ENCODE peak calls at places on chromosomes 16 and 17, in seven cellular contexts. One of them, this sample, is unnamed.

GRCh38 chr17:40150215-40150614 is 9.9 kb downstream of the CASC3 start:
- DNase-seq in endothelial cell: no peak
- DNase-seq in RWPE1: no peak
- DNase-seq in AG10803: peak
- DNase-seq in lung: no peak
- DNase-seq in mammary epithelial cell: no peak
- DNase-seq in type B pancreatic cell: no peak
- DNase-seq in this sample: no peak

GRCh38 chr17:66355510-66355909 is 53.1 kb downstream of the PRKCA start:
- DNase-seq in AG10803: no peak
- DNase-seq in RWPE1: no peak
- DNase-seq in mammary epithelial cell: no peak
- DNase-seq in type B pancreatic cell: no peak
- DNase-seq in lung: no peak
- DNase-seq in endothelial cell: no peak
- DNase-seq in this sample: no peak

GRCh38 chr16:72291531-72291981 is 119.6 kb upstream of the PMFBP1 start:
- DNase-seq in RWPE1: peak
- DNase-seq in lung: no peak
- DNase-seq in AG10803: peak
- DNase-seq in type B pancreatic cell: no peak
- DNase-seq in endothelial cell: no peak
- DNase-seq in mammary epithelial cell: peak
- DNase-seq in this sample: no peak

GRCh38 chr16:81012974-81013373 is 6.0 kb downstream of the CENPN start:
- DNase-seq in type B pancreatic cell: no peak
- DNase-seq in lung: no peak
- DNase-seq in mammary epithelial cell: no peak
- DNase-seq in AG10803: no peak
- DNase-seq in RWPE1: no peak
- DNase-seq in endothelial cell: no peak
- DNase-seq in this sample: no peak

GRCh38 chr17:27980035-27980434 is 62.4 kb upstream of the NLK start:
- DNase-seq in endothelial cell: no peak
- DNase-seq in mammary epithelial cell: peak
- DNase-seq in RWPE1: peak
- DNase-seq in AG10803: peak
- DNase-seq in type B pancreatic cell: no peak
- DNase-seq in lung: no peak
- DNase-seq in this sample: no peak

GRCh38 chr16:35210681-35211433 is 1751.4 kb downstream of the TP53TG3F start:
- DNase-seq in lung: no peak
- DNase-seq in type B pancreatic cell: no peak
- DNase-seq in endothelial cell: no peak
- DNase-seq in AG10803: no peak
- DNase-seq in mammary epithelial cell: no peak
- DNase-seq in RWPE1: no peak
- DNase-seq in this sample: no peak

GRCh38 chr17:28577466-28577824 is 750 bp upstream of the ALDOC start:
- DNase-seq in endothelial cell: no peak
- DNase-seq in AG10803: no peak
- DNase-seq in lung: no peak
- DNase-seq in mammary epithelial cell: no peak
- DNase-seq in RWPE1: peak
- DNase-seq in type B pancreatic cell: no peak
- DNase-seq in this sample: no peak

GRCh38 chr16:3144331-3144881 is 9.6 kb downstream of the ZNF213 start:
- DNase-seq in type B pancreatic cell: no peak
- DNase-seq in RWPE1: no peak
- DNase-seq in lung: no peak
- DNase-seq in AG10803: no peak
- DNase-seq in endothelial cell: no peak
- DNase-seq in mammary epithelial cell: no peak
- DNase-seq in this sample: no peak

GRCh38 chr17:61205931-61206330 is 193.7 kb upstream of the TBX2 start:
- DNase-seq in lung: no peak
- DNase-seq in RWPE1: no peak
- DNase-seq in type B pancreatic cell: no peak
- DNase-seq in AG10803: no peak
- DNase-seq in endothelial cell: no peak
- DNase-seq in mammary epithelial cell: no peak
- DNase-seq in this sample: no peak

GRCh38 chr16:21989141-21989540 is 11.8 kb downstream of the PDZD9 start:
- DNase-seq in AG10803: peak
- DNase-seq in type B pancreatic cell: no peak
- DNase-seq in endothelial cell: no peak
- DNase-seq in RWPE1: no peak
- DNase-seq in mammary epithelial cell: no peak
- DNase-seq in lung: no peak
- DNase-seq in this sample: no peak

GRCh38 chr16:50525716-50526115 is 22.5 kb upstream of the NKD1 start:
- DNase-seq in mammary epithelial cell: no peak
- DNase-seq in type B pancreatic cell: peak
- DNase-seq in lung: no peak
- DNase-seq in endothelial cell: no peak
- DNase-seq in AG10803: no peak
- DNase-seq in RWPE1: no peak
- DNase-seq in this sample: no peak

GRCh38 chr16:4270595-4270994 is 2.2 kb downstream of the TFAP4 start:
- DNase-seq in endothelial cell: no peak
- DNase-seq in type B pancreatic cell: no peak
- DNase-seq in AG10803: no peak
- DNase-seq in lung: no peak
- DNase-seq in mammary epithelial cell: no peak
- DNase-seq in RWPE1: no peak
- DNase-seq in this sample: peak
- TF ChIP-seq CTCF in endothelial cell: no peak
- TF ChIP-seq CTCF in type B pancreatic cell: no peak
- TF ChIP-seq CTCF in AG10803: no peak
- TF ChIP-seq CTCF in lung: no peak
- TF ChIP-seq CTCF in mammary epithelial cell: no peak
- TF ChIP-seq CTCF in RWPE1: no peak
- TF ChIP-seq CTCF in this sample: no peak

DNA sequence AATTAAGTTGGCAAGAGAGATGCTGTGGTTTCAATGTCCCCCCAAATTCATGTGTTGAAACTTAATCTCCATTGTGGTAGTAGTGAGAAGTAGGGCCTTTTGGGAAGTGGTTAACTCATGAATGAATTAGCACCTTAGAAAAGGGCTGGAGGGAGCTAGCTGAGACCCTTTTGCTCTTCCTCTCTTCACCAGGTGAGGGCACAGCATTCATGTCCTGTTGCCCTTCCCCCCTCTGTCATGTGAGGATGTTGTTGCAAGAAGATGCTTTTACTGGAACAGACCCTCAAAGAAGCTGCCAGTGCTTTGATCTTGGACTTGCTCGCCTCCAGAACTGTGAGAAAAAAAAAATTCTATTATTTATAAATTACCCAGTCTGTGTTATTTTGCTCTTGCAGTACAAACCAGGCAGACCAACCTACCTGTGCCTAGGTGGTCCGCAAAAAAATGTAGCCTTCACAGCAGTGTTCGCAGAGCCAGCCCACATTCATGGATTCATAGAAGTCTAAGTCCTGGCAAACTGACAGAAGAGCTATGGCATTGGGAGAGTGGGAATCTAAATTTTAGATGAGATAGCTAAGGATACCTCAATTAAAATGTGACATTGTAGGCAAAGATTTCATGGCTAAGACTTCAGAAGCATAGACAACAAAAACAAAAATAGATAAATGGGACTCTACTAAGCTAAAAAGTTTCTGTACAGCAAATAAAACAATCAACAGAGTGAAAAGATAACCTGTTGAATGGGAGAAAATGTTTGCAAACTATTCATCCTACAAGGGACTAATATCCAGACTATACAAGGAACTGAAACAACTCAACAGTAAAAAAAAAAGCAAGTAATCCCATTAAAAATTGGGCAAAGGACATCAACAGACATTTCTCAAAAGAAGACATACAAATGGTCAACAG is 32.0 kb upstream of the ABCA5 start:
- DNase-seq in RWPE1: no peak
- DNase-seq in type B pancreatic cell: no peak
- DNase-seq in lung: no peak
- DNase-seq in endothelial cell: peak
- DNase-seq in mammary epithelial cell: no peak
- DNase-seq in AG10803: no peak
- DNase-seq in this sample: no peak
- TF ChIP-seq CTCF in RWPE1: no peak
- TF ChIP-seq CTCF in type B pancreatic cell: peak
- TF ChIP-seq CTCF in lung: no peak
- TF ChIP-seq CTCF in endothelial cell: peak
- TF ChIP-seq CTCF in mammary epithelial cell: peak
- TF ChIP-seq CTCF in AG10803: no peak
- TF ChIP-seq CTCF in this sample: peak

DNA sequence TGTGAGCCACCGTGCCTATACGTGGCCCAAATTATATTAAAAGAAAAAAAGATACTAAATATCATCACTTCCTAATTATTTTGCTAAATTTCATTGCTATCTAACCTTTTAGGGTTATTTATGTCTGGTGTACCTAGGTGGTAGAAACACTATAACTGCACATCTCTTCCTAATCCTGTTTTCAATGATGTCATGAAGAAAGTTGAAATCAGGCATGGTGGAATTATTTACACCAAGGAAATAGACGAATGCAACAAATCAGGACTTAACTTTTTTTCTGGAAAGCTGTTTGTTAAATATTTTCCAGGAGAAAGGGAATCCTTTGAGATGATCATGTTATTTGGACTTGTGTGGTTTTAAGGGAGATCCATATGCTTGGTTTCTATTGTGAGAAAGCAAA is 39.2 kb upstream of the SKAP1 start:
- DNase-seq in AG10803: no peak
- DNase-seq in mammary epithelial cell: no peak
- DNase-seq in RWPE1: no peak
- DNase-seq in lung: no peak
- DNase-seq in endothelial cell: no peak
- DNase-seq in type B pancreatic cell: no peak
- DNase-seq in this sample: no peak
- TF ChIP-seq CTCF in AG10803: no peak
- TF ChIP-seq CTCF in mammary epithelial cell: no peak
- TF ChIP-seq CTCF in RWPE1: no peak
- TF ChIP-seq CTCF in lung: no peak
- TF ChIP-seq CTCF in endothelial cell: no peak
- TF ChIP-seq CTCF in type B pancreatic cell: no peak
- TF ChIP-seq CTCF in this sample: no peak

GRCh38 chr17:32941419-32942032 is 13.6 kb downstream of the TMEM98 start:
- DNase-seq in RWPE1: no peak
- DNase-seq in lung: no peak
- DNase-seq in endothelial cell: no peak
- DNase-seq in mammary epithelial cell: no peak
- DNase-seq in type B pancreatic cell: no peak
- DNase-seq in AG10803: no peak
- DNase-seq in this sample: no peak
- TF ChIP-seq CTCF in RWPE1: no peak
- TF ChIP-seq CTCF in lung: no peak
- TF ChIP-seq CTCF in endothelial cell: peak
- TF ChIP-seq CTCF in mammary epithelial cell: peak
- TF ChIP-seq CTCF in type B pancreatic cell: peak
- TF ChIP-seq CTCF in AG10803: peak
- TF ChIP-seq CTCF in this sample: no peak

GRCh38 chr17:10646393-10646990 is 10.6 kb downstream of the MYH3 start:
- DNase-seq in AG10803: peak
- DNase-seq in RWPE1: peak
- DNase-seq in lung: peak
- DNase-seq in endothelial cell: peak
- DNase-seq in mammary epithelial cell: peak
- DNase-seq in type B pancreatic cell: no peak
- DNase-seq in this sample: peak
- TF ChIP-seq CTCF in AG10803: peak
- TF ChIP-seq CTCF in RWPE1: peak
- TF ChIP-seq CTCF in lung: peak
- TF ChIP-seq CTCF in endothelial cell: peak
- TF ChIP-seq CTCF in mammary epithelial cell: peak
- TF ChIP-seq CTCF in type B pancreatic cell: peak
- TF ChIP-seq CTCF in this sample: peak

GRCh38 chr16:8957061-8957392 is 6.7 kb downstream of the USP7 start:
- DNase-seq in endothelial cell: no peak
- DNase-seq in RWPE1: no peak
- DNase-seq in lung: no peak
- DNase-seq in mammary epithelial cell: no peak
- DNase-seq in type B pancreatic cell: no peak
- DNase-seq in AG10803: no peak
- DNase-seq in this sample: no peak

GRCh38 chr16:8957509-8958157 is 6.1 kb downstream of the USP7 start:
- DNase-seq in RWPE1: no peak
- DNase-seq in endothelial cell: no peak
- DNase-seq in type B pancreatic cell: no peak
- DNase-seq in AG10803: no peak
- DNase-seq in mammary epithelial cell: no peak
- DNase-seq in lung: no peak
- DNase-seq in this sample: no peak

GRCh38 chr16:8956265-8957060 is 7.2 kb downstream of the USP7 start:
- DNase-seq in AG10803: no peak
- DNase-seq in lung: no peak
- DNase-seq in endothelial cell: no peak
- DNase-seq in RWPE1: no peak
- DNase-seq in mammary epithelial cell: no peak
- DNase-seq in type B pancreatic cell: no peak
- DNase-seq in this sample: no peak

GRCh38 chr16:8958344-8958808 is 5.3 kb downstream of the USP7 start:
- DNase-seq in lung: no peak
- DNase-seq in endothelial cell: peak
- DNase-seq in AG10803: peak
- DNase-seq in mammary epithelial cell: peak
- DNase-seq in RWPE1: no peak
- DNase-seq in type B pancreatic cell: no peak
- DNase-seq in this sample: no peak

DNA sequence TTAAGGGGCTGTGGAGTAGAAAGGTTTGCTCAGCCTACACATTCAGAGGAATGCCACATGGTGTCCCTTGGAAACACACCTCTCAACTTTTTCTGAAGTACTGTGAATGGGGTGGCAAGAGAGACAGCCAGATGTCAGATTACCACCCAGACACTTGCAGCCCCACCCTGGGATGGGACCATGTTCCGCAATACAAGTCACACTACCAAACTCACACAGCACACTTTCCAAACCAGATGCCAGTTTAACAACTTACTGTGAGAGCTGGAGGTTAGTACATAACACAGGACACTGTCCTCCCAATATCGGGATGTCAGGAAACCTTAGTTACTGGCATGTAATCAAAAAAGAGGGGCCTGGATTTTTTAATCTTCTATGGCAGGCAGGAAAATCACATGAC is 7.9 kb downstream of the USP7 start:
- DNase-seq in endothelial cell: no peak
- DNase-seq in RWPE1: no peak
- DNase-seq in lung: no peak
- DNase-seq in type B pancreatic cell: no peak
- DNase-seq in AG10803: no peak
- DNase-seq in mammary epithelial cell: no peak
- DNase-seq in this sample: no peak
- TF ChIP-seq CTCF in endothelial cell: no peak
- TF ChIP-seq CTCF in RWPE1: no peak
- TF ChIP-seq CTCF in lung: no peak
- TF ChIP-seq CTCF in type B pancreatic cell: no peak
- TF ChIP-seq CTCF in AG10803: no peak
- TF ChIP-seq CTCF in mammary epithelial cell: no peak
- TF ChIP-seq CTCF in this sample: no peak

This sample was measured in GM13976.